ENCODE peak calls at places on chromosomes 12 and 14, in six cellular contexts. One of them, this sample, is unnamed. For H3K9me3, the result is how much of the 10 kb centered on the place peaks cover.

GRCh38 chr14:105941226-105942166 is 415.1 kb downstream of the TMEM121 start:
- DNase-seq in tibial nerve: no peak
- DNase-seq in tibial artery: peak
- DNase-seq in neural progenitor cell: no peak
- DNase-seq in pancreas: no peak
- DNase-seq in cardiac muscle cell: no peak
- DNase-seq in this sample: no peak

GRCh38 chr12:112303004-112303403 is 79.2 kb downstream of the HECTD4 start:
- DNase-seq in tibial nerve: no peak
- DNase-seq in tibial artery: no peak
- DNase-seq in neural progenitor cell: no peak
- DNase-seq in pancreas: no peak
- DNase-seq in cardiac muscle cell: no peak
- DNase-seq in this sample: peak

GRCh38 chr14:56027421-56027820 is 90.8 kb upstream of the PELI2 start:
- DNase-seq in tibial nerve: no peak
- DNase-seq in tibial artery: no peak
- DNase-seq in neural progenitor cell: no peak
- DNase-seq in pancreas: no peak
- DNase-seq in cardiac muscle cell: no peak
- DNase-seq in this sample: no peak

GRCh38 chr12:89140580-89141236 is 211.6 kb downstream of the DUSP6 start:
- DNase-seq in tibial nerve: no peak
- DNase-seq in tibial artery: no peak
- DNase-seq in neural progenitor cell: no peak
- DNase-seq in pancreas: no peak
- DNase-seq in cardiac muscle cell: no peak
- DNase-seq in this sample: no peak

GRCh38 chr12:114275937-114276785 is 129.8 kb downstream of the TBX5 start:
- DNase-seq in tibial nerve: no peak
- DNase-seq in tibial artery: no peak
- DNase-seq in neural progenitor cell: no peak
- DNase-seq in pancreas: no peak
- DNase-seq in cardiac muscle cell: no peak
- DNase-seq in this sample: no peak

GRCh38 chr14:30267141-30267540 is 291.8 kb upstream of the G2E3 start:
- DNase-seq in tibial nerve: no peak
- DNase-seq in tibial artery: no peak
- DNase-seq in neural progenitor cell: no peak
- DNase-seq in pancreas: no peak
- DNase-seq in cardiac muscle cell: no peak
- DNase-seq in this sample: no peak

GRCh38 chr12:100279612-100280244 is 12.8 kb downstream of the SCYL2 start:
- DNase-seq in tibial nerve: no peak
- DNase-seq in tibial artery: no peak
- DNase-seq in neural progenitor cell: peak
- DNase-seq in pancreas: no peak
- DNase-seq in cardiac muscle cell: peak
- DNase-seq in this sample: no peak

GRCh38 chr12:114673169-114673833 is 10.7 kb downstream of the TBX3 start:
- DNase-seq in tibial nerve: no peak
- DNase-seq in tibial artery: no peak
- DNase-seq in neural progenitor cell: peak
- DNase-seq in pancreas: no peak
- DNase-seq in cardiac muscle cell: peak
- DNase-seq in this sample: no peak

GRCh38 chr12:117803013-117803412 is 165.8 kb downstream of the KSR2 start:
- DNase-seq in tibial nerve: no peak
- DNase-seq in tibial artery: no peak
- DNase-seq in neural progenitor cell: no peak
- DNase-seq in pancreas: peak
- DNase-seq in cardiac muscle cell: no peak
- DNase-seq in this sample: no peak

GRCh38 chr14:76941544-76942287 is 86.8 kb downstream of the IRF2BPL start:
- DNase-seq in tibial nerve: no peak
- DNase-seq in tibial artery: no peak
- DNase-seq in neural progenitor cell: no peak
- DNase-seq in pancreas: no peak
- DNase-seq in cardiac muscle cell: peak
- DNase-seq in this sample: no peak

GRCh38 chr12:42336286-42336685 is 10.3 kb downstream of the PPHLN1 start:
- DNase-seq in tibial nerve: no peak
- DNase-seq in tibial artery: no peak
- DNase-seq in neural progenitor cell: no peak
- DNase-seq in pancreas: no peak
- DNase-seq in cardiac muscle cell: no peak
- DNase-seq in this sample: no peak

GRCh38 chr12:28027947-28028724 is 55.6 kb upstream of the PTHLH start:
- DNase-seq in tibial nerve: no peak
- DNase-seq in tibial artery: no peak
- DNase-seq in neural progenitor cell: no peak
- DNase-seq in pancreas: no peak
- DNase-seq in cardiac muscle cell: no peak
- DNase-seq in this sample: no peak

GRCh38 chr14:100654814-100655795 is 67.9 kb upstream of the BEGAIN start:
- DNase-seq in tibial nerve: no peak
- DNase-seq in tibial artery: no peak
- DNase-seq in neural progenitor cell: peak
- DNase-seq in pancreas: peak
- DNase-seq in cardiac muscle cell: peak
- DNase-seq in this sample: peak

GRCh38 chr12:63045020-63045860 is 105.8 kb downstream of the AVPR1A start:
- DNase-seq in tibial nerve: no peak
- DNase-seq in tibial artery: no peak
- DNase-seq in neural progenitor cell: no peak
- DNase-seq in pancreas: no peak
- DNase-seq in cardiac muscle cell: no peak
- DNase-seq in this sample: no peak

GRCh38 chr12:111122458-111122878 is 202.1 kb upstream of the MYL2 start:
- DNase-seq in tibial nerve: no peak
- DNase-seq in tibial artery: no peak
- DNase-seq in neural progenitor cell: no peak
- DNase-seq in pancreas: no peak
- DNase-seq in cardiac muscle cell: no peak
- DNase-seq in this sample: no peak

GRCh38 chr14:58426819-58427288 is 477 bp downstream of the TIMM9 start:
- DNase-seq in tibial nerve: peak
- DNase-seq in tibial artery: peak
- DNase-seq in neural progenitor cell: peak
- DNase-seq in pancreas: peak
- DNase-seq in cardiac muscle cell: peak
- DNase-seq in this sample: peak

GRCh38 chr12:132831771-132832170 is 3.1 kb upstream of the GOLGA3 start:
- DNase-seq in tibial nerve: no peak
- DNase-seq in tibial artery: no peak
- DNase-seq in neural progenitor cell: no peak
- DNase-seq in pancreas: no peak
- DNase-seq in cardiac muscle cell: no peak
- DNase-seq in this sample: no peak

GRCh38 chr12:120744922-120745493 is 19.4 kb downstream of the ACADS start:
- DNase-seq in tibial nerve: no peak
- DNase-seq in tibial artery: no peak
- DNase-seq in neural progenitor cell: no peak
- DNase-seq in pancreas: no peak
- DNase-seq in cardiac muscle cell: no peak
- DNase-seq in this sample: no peak

GRCh38 chr12:65335021-65335714 is 56.7 kb downstream of the MSRB3 start:
- DNase-seq in tibial nerve: peak
- DNase-seq in tibial artery: no peak
- DNase-seq in neural progenitor cell: no peak
- DNase-seq in pancreas: no peak
- DNase-seq in cardiac muscle cell: no peak
- DNase-seq in this sample: no peak

GRCh38 chr14:64060648-64061096 is 207.9 kb downstream of the SYNE2 start:
- DNase-seq in tibial nerve: no peak
- DNase-seq in tibial artery: no peak
- DNase-seq in neural progenitor cell: peak
- DNase-seq in pancreas: no peak
- DNase-seq in cardiac muscle cell: peak
- DNase-seq in this sample: no peak

GRCh38 chr14:52906141-52906601 is 44.7 kb downstream of the FERMT2 start:
- DNase-seq in tibial nerve: no peak
- DNase-seq in tibial artery: no peak
- DNase-seq in neural progenitor cell: no peak
- DNase-seq in pancreas: no peak
- DNase-seq in cardiac muscle cell: no peak
- DNase-seq in this sample: no peak

GRCh38 chr12:95073698-95074520 is 491 bp upstream of the NR2C1 start:
- DNase-seq in tibial nerve: no peak
- DNase-seq in tibial artery: no peak
- DNase-seq in neural progenitor cell: no peak
- DNase-seq in pancreas: no peak
- DNase-seq in cardiac muscle cell: no peak
- DNase-seq in this sample: no peak

GRCh38 chr12:15800278-15800677 is 11.1 kb upstream of the EPS8 start:
- DNase-seq in tibial nerve: no peak
- DNase-seq in tibial artery: no peak
- DNase-seq in neural progenitor cell: no peak
- DNase-seq in pancreas: no peak
- DNase-seq in cardiac muscle cell: no peak
- DNase-seq in this sample: no peak

GRCh38 chr12:84843588-84844144 is 68.9 kb downstream of the SLC6A15 start:
- DNase-seq in tibial nerve: no peak
- DNase-seq in tibial artery: no peak
- DNase-seq in neural progenitor cell: no peak
- DNase-seq in pancreas: no peak
- DNase-seq in cardiac muscle cell: no peak
- DNase-seq in this sample: no peak

GRCh38 chr12:6123258-6123657 is 1.2 kb downstream of the VWF start:
- DNase-seq in tibial nerve: no peak
- DNase-seq in tibial artery: peak
- DNase-seq in neural progenitor cell: no peak
- DNase-seq in pancreas: no peak
- DNase-seq in cardiac muscle cell: no peak
- DNase-seq in this sample: no peak

GRCh38 chr12:6124411-6125151 is at the start of gene VWF:
- DNase-seq in tibial nerve: no peak
- DNase-seq in tibial artery: peak
- DNase-seq in neural progenitor cell: peak
- DNase-seq in pancreas: no peak
- DNase-seq in cardiac muscle cell: no peak
- DNase-seq in this sample: no peak

GRCh38 chr12:6118891-6119568 is 5.4 kb downstream of the VWF start:
- DNase-seq in tibial nerve: no peak
- DNase-seq in tibial artery: peak
- DNase-seq in neural progenitor cell: no peak
- DNase-seq in pancreas: no peak
- DNase-seq in cardiac muscle cell: no peak
- DNase-seq in this sample: no peak

GRCh38 chr12:6120796-6121473 is 3.5 kb downstream of the VWF start:
- DNase-seq in tibial nerve: no peak
- DNase-seq in tibial artery: no peak
- DNase-seq in neural progenitor cell: no peak
- DNase-seq in pancreas: no peak
- DNase-seq in cardiac muscle cell: no peak
- DNase-seq in this sample: no peak

GRCh38 chr12:6122211-6122610 is 2.3 kb downstream of the VWF start:
- DNase-seq in tibial nerve: no peak
- DNase-seq in tibial artery: peak
- DNase-seq in neural progenitor cell: no peak
- DNase-seq in pancreas: no peak
- DNase-seq in cardiac muscle cell: no peak
- DNase-seq in this sample: no peak
- H3K4me3 ChIP-seq in tibial nerve: no peak
- H3K4me3 ChIP-seq in tibial artery: peak
- H3K4me3 ChIP-seq in neural progenitor cell: no peak
- H3K4me3 ChIP-seq in pancreas: no peak
- H3K4me3 ChIP-seq in cardiac muscle cell: no peak
- H3K4me3 ChIP-seq in this sample: no peak

GRCh38 chr12:66962316-66962715 is 283.4 kb upstream of the GRIP1 start:
- DNase-seq in tibial nerve: no peak
- DNase-seq in tibial artery: no peak
- DNase-seq in neural progenitor cell: no peak
- DNase-seq in pancreas: no peak
- DNase-seq in cardiac muscle cell: no peak
- DNase-seq in this sample: no peak
- H3K9me3 ChIP-seq in tibial nerve: under half
- H3K9me3 ChIP-seq in tibial artery: under half
- H3K9me3 ChIP-seq in neural progenitor cell: under half
- H3K9me3 ChIP-seq in pancreas: under half
- H3K9me3 ChIP-seq in cardiac muscle cell: under half
- H3K9me3 ChIP-seq in this sample: under half

GRCh38 chr12:46660276-46660675 is 165.5 kb downstream of the SLC38A4 start:
- DNase-seq in tibial nerve: no peak
- DNase-seq in tibial artery: no peak
- DNase-seq in neural progenitor cell: no peak
- DNase-seq in pancreas: no peak
- DNase-seq in cardiac muscle cell: no peak
- DNase-seq in this sample: no peak
- H3K4me3 ChIP-seq in tibial nerve: no peak
- H3K4me3 ChIP-seq in tibial artery: no peak
- H3K4me3 ChIP-seq in neural progenitor cell: no peak
- H3K4me3 ChIP-seq in pancreas: no peak
- H3K4me3 ChIP-seq in cardiac muscle cell: no peak
- H3K4me3 ChIP-seq in this sample: no peak

DNA sequence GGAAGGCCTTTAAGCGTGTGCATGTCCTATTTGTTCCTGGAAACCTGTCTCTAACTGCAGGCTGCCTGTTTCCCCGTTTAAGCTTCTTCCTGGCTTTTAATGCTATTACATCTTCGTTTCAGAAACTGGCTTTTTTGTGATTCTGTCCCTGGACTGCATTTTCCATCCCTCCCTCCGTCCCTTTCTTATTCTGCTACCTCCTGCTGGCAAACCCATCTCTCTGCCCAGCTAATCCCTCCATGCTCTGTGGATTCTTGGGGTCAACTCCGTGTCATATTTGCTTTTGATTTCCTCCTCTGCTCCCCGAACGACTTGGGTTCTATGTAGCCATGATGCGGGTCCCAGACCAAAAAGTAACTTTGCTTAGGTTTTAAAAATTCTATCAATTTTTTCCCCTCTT is 58.1 kb downstream of the FZD10 start:
- DNase-seq in tibial nerve: no peak
- DNase-seq in tibial artery: no peak
- DNase-seq in neural progenitor cell: peak
- DNase-seq in pancreas: no peak
- DNase-seq in cardiac muscle cell: no peak
- DNase-seq in this sample: no peak
- H3K9me3 ChIP-seq in tibial nerve: under half
- H3K9me3 ChIP-seq in tibial artery: under half
- H3K9me3 ChIP-seq in neural progenitor cell: under half
- H3K9me3 ChIP-seq in pancreas: under half
- H3K9me3 ChIP-seq in cardiac muscle cell: under half
- H3K9me3 ChIP-seq in this sample: under half

This sample was measured in CD8-positive, alpha-beta memory T cell.